ENCODE peak calls at places on chromosome 21, in four cellular contexts. L is WERI-Rb-1, A is cardiac fibroblast, R is aorta. X is an unnamed sample.

GRCh38 chr21:37675202-37675801 is 241.0 kb downstream of the KCNJ6 start:
- DNase-seq in L (peak; percentile 79), A (peak; percentile 59), R (peak; percentile 68), X (peak; percentile 58)

GRCh38 chr21:27631471-27631870 is 664.6 kb upstream of the ADAMTS5 start:
- DNase-seq in L (no peak), A (peak; percentile 55), R (no peak), X (peak; percentile 50)

GRCh38 chr21:31336739-31337040 is 7.4 kb downstream of the TIAM1 start:
- DNase-seq in L (no peak), A (no peak), R (no peak), X (no peak)

GRCh38 chr21:17454315-17455027 is 58.4 kb upstream of the CXADR start:
- DNase-seq in L (peak; percentile 85), A (peak; percentile 92), R (no peak), X (peak; percentile 90)

GRCh38 chr21:18340387-18340942 is 63.1 kb downstream of the TMPRSS15 start:
- DNase-seq in L (no peak), A (peak; percentile 2), R (no peak), X (peak; percentile 65)

GRCh38 chr21:31945576-31945975 is 72.8 kb downstream of the HUNK start:
- DNase-seq in L (no peak), A (no peak), R (no peak), X (no peak)

GRCh38 chr21:37605006-37605405 is 238.4 kb downstream of the DYRK1A start:
- DNase-seq in L (no peak), A (no peak), R (no peak), X (no peak)

GRCh38 chr21:37914211-37914900 is 1.9 kb downstream of the KCNJ6 start:
- DNase-seq in L (no peak), A (peak; percentile 16), R (peak; percentile 57), X (peak; percentile 16)

GRCh38 chr21:37618081-37618480 is 251.5 kb downstream of the DYRK1A start:
- DNase-seq in L (no peak), A (no peak), R (no peak), X (no peak)

GRCh38 chr21:38820471-38821239 is 14.9 kb downstream of the ETS2 start:
- DNase-seq in L (no peak), A (no peak), R (no peak), X (no peak)

GRCh38 chr21:39096754-39097153 is 86.5 kb downstream of the PSMG1 start:
- DNase-seq in L (peak; percentile 24), A (no peak), R (no peak), X (no peak)

GRCh38 chr21:43196789-43197188 is 28.0 kb downstream of the CRYAA start:
- DNase-seq in L (peak; percentile 21), A (peak; percentile 46), R (no peak), X (peak; percentile 39)

GRCh38 chr21:38965910-38966504 is 160.3 kb downstream of the ETS2 start:
- DNase-seq in L (no peak), A (peak; percentile 57), R (no peak), X (peak; percentile 91)

GRCh38 chr21:29321908-29322569 is 23.3 kb downstream of the BACH1 start:
- DNase-seq in L (no peak), A (no peak), R (no peak), X (no peak)

GRCh38 chr21:42499430-42500106 is 3.5 kb upstream of the RSPH1 start:
- DNase-seq in L (peak; percentile 48), A (no peak), R (no peak), X (no peak)

GRCh38 chr21:37845535-37845934 is 70.7 kb downstream of the KCNJ6 start:
- DNase-seq in L (no peak), A (no peak), R (no peak), X (no peak)

GRCh38 chr21:18228060-18228739 is 16.4 kb upstream of the CHODL start:
- DNase-seq in L (no peak), A (no peak), R (no peak), X (no peak)

GRCh38 chr21:35337573-35337972 is 288.5 kb upstream of the RUNX1 start:
- DNase-seq in L (no peak), A (no peak), R (no peak), X (no peak)

GRCh38 chr21:17585875-17586450 is 26.7 kb downstream of the BTG3 start:
- DNase-seq in L (peak; percentile 9), A (peak; percentile 73), R (no peak), X (peak; percentile 78)

GRCh38 chr21:29470397-29470796 is 171.7 kb downstream of the BACH1 start:
- DNase-seq in L (no peak), A (no peak), R (no peak), X (no peak)

GRCh38 chr21:41804381-41804780 is 37.5 kb upstream of the RIPK4 start:
- DNase-seq in L (no peak), A (no peak), R (no peak), X (no peak)

GRCh38 chr21:29217818-29218252 is 80.9 kb upstream of the BACH1 start:
- DNase-seq in L (no peak), A (peak; percentile 99), R (no peak), X (peak; percentile 98)

GRCh38 chr21:30268608-30269197 is 14.0 kb downstream of the KRTAP24-1 start:
- DNase-seq in L (no peak), A (peak; percentile 0), R (no peak), X (peak; percentile 5)

GRCh38 chr21:32332463-32332951 is 33.9 kb downstream of the MRAP start:
- DNase-seq in L (no peak), A (no peak), R (no peak), X (no peak)

GRCh38 chr21:42164064-42164789 is 54.7 kb upstream of the ABCG1 start:
- DNase-seq in L (peak; percentile 90), A (peak; percentile 36), R (peak; percentile 78), X (peak; percentile 50)

GRCh38 chr21:31728952-31729351 is 3.0 kb downstream of the SCAF4 start:
- DNase-seq in L (no peak), A (no peak), R (no peak), X (no peak)

GRCh38 chr21:23799376-23799775 is 1807.9 kb downstream of the MRPL39 start:
- DNase-seq in L (no peak), A (no peak), R (no peak), X (no peak)

GRCh38 chr21:25133939-25134338 is 473.3 kb downstream of the MRPL39 start:
- DNase-seq in L (no peak), A (peak; percentile 3), R (no peak), X (peak; percentile 4)

GRCh38 chr21:39125752-39126485 is 57.3 kb downstream of the PSMG1 start:
- DNase-seq in L (peak; percentile 73), A (peak; percentile 88), R (no peak), X (peak; percentile 88)

GRCh38 chr21:21750124-21750825 is 752.1 kb downstream of the NCAM2 start:
- DNase-seq in L (no peak), A (no peak), R (no peak), X (no peak)

GRCh38 chr21:14418920-14419319 is 36.0 kb upstream of the HSPA13 start:
- DNase-seq in L (no peak), A (no peak), R (no peak), X (no peak)
- H3K4me3 ChIP-seq in L (no peak overlapping the region), A (no peak overlapping the region), R (no peak overlapping the region), X (no peak overlapping the region)

DNA sequence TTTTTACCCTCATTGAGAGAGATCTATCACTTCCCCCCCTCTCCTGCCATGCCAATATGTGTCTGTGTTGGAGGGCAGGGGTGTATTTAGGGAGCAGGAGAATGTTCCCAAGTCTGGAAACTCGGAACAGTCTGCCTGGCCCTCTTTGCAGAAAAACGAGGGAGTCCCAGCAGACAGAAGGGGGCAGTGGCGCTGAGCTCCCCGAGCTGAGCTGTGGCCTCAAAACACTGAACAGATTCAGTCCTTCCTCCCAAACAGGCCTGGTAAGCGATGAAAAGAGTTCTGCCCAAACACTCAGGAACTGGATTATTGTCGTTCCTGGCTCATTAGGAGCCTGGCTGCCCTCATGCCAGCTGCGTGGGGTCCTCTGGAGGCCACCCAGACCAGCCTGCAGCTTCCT is 981 bp downstream of the CLDN14 start:
- DNase-seq in L (peak; percentile 33), A (peak; percentile 43), R (no peak), X (no peak)
- H3K4me3 ChIP-seq in L (no peak overlapping the region), A (no peak overlapping the region), R (no peak overlapping the region), X (no peak overlapping the region)

GRCh38 chr21:26570203-26570602 is 2.9 kb downstream of the CYYR1 start:
- DNase-seq in L (no peak), A (no peak), R (no peak), X (no peak)

GRCh38 chr21:26572026-26572425 is 1.1 kb downstream of the CYYR1 start:
- DNase-seq in L (no peak), A (no peak), R (no peak), X (no peak)

DNA sequence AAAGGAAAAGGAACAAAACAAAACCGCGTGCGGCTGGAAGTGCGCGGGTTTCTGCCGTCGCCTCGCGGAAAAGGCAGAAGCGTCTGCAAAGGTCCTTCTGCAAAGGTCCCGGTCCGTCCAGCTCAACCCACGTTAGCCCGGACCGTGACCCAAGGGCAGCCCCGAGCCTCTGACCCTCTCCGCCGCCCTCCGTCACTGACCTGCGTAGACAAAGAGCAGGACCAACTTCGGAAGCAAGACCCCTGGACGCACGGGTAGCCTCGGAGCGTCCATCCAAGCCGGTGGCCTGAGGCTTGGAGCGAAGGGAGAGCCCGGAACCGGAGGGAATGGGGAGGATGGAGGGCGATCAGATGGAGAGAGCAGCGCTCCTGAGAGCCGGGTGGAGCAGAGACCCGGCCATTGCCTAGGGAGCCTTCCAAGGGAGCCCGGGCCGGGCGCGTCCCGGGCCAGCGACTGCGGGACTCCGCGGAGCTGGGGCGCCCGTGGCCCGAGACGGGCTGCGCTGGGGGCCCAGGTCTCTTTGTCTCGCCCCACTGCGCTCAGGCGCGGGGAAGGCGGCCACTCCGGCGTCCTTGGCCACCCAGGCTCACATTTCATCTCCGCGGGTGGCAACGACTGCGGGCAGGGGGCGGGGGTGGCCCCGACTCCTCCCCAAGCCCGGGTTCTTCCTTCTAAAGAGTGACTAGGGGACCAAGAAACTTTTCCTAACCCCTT is at the start of gene CYYR1:
- DNase-seq in L (no peak), A (peak; percentile 3), R (no peak), X (peak; percentile 12)
- H3K4me3 ChIP-seq in L (no peak within 1 kb of the TSS), A (peak within 1 kb of the TSS; percentile 14), R (no peak within 1 kb of the TSS), X (peak within 1 kb of the TSS; percentile 48)

GRCh38 chr21:45438391-45439145 is 33.6 kb downstream of the COL18A1 start:
- DNase-seq in L (no peak), A (no peak), R (peak; percentile 53), X (no peak)
- H3K4me3 ChIP-seq in L (no peak overlapping the region), A (no peak overlapping the region), R (no peak overlapping the region), X (peak overlapping the region; percentile 24)

GRCh38 chr21:46634427-46634826 is 1.0 kb upstream of the PRMT2 start:
- DNase-seq in L (no peak), A (no peak), R (no peak), X (no peak)
- H3K4me3 ChIP-seq in L (peak overlapping the region; percentile 71), A (no peak overlapping the region), R (no peak overlapping the region), X (peak overlapping the region; percentile 100)

DNA sequence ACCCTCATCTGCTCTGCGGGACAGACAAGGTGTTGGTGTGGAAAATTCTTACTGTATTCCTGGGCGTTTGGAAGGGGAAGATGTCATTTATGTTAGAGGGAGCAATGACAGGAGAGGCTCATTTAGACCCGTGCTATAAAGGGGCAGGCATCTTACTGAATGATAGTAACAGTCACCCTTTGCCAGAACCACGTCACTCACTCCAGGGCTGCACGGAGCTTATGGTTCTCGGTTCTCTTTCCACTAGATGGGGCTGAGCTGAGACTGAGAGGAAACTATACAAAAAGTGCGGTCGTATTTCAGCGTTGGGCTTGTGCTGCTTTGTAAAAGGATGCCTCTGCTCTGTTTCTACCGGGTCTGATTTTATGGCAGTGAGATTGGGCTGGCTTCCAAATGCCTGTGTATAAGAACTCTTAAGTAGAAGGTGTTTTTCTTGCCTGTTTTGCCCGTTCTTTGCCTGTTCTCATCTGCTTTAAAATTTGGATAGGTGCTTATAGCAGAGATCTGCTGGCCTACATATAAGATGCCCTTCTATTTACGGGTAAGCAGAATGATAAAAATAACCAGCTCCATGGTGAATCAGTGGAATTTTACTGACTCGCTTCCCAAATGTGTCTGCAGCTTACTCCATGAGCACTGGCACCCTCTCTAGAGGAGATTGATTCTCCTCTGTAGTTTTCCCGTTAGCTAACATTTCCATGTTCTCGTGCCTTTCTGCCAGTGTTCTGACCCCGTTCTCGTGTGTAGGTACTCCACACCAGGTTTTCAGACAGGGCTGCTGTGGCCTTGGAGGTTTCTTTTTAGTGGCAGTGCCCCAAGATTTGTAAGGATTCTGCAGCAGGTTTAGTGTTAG is 55.9 kb downstream of the MRPS6 start:
- DNase-seq in L (no peak), A (peak; percentile 87), R (peak; percentile 67), X (peak; percentile 95)
- H3K4me3 ChIP-seq in L (no peak overlapping the region), A (no peak overlapping the region), R (peak overlapping the region; percentile 22), X (peak overlapping the region; percentile 19)

X was measured in choroid plexus epithelial cell.